ENCODE peak calls at places on chromosome 2, in ten cellular contexts. L is K562; R is heart right ventricle; P is uterus; Y is sigmoid colon; V is GM12878; N is CD8-positive, alpha-beta T cell; B is heart left ventricle; O is IMR-90; X is right lobe of liver. A is an unnamed sample.

GRCh38 chr2:239521518-239521815 is 120.6 kb upstream of the HDAC4 start:
- DNase-seq in R (no peak), Y (no peak), O (no peak), X (no peak), B (no peak), L (no peak), N (no peak), P (no peak), V (no peak), A (no peak)

GRCh38 chr2:61185329-61185728 is 23.3 kb downstream of the C2orf74 start:
- DNase-seq in P (no peak), L (no peak), B (no peak), V (no peak), Y (no peak), R (no peak), N (no peak), O (no peak), X (no peak), A (no peak)

GRCh38 chr2:215374002-215374401 is 61.9 kb downstream of the FN1 start:
- DNase-seq in P (no peak), L (no peak), B (no peak), Y (no peak), N (no peak), R (no peak), V (no peak), X (no peak), O (no peak), A (no peak)

GRCh38 chr2:135600915-135601314 is 69.6 kb downstream of the R3HDM1 start:
- DNase-seq in R (no peak), X (no peak), B (no peak), P (no peak), V (no peak), O (peak; percentile 28), L (no peak), N (no peak), Y (no peak), A (no peak)

GRCh38 chr2:229282758-229283546 is 11.9 kb upstream of the PID1 start:
- DNase-seq in N (no peak), P (peak; percentile 71), O (peak; percentile 74), B (peak; percentile 38), Y (peak; percentile 91), X (no peak), R (no peak), L (no peak), V (no peak), A (no peak)

GRCh38 chr2:9256570-9257043 is 50.0 kb downstream of the ASAP2 start:
- DNase-seq in L (no peak), R (no peak), P (no peak), N (no peak), B (no peak), Y (no peak), X (no peak), O (no peak), V (no peak), A (no peak)

GRCh38 chr2:159737292-159737916 is 25.1 kb downstream of the MARCHF7 start:
- DNase-seq in B (no peak), Y (no peak), N (no peak), V (no peak), R (no peak), L (no peak), P (no peak), O (no peak), X (no peak), A (no peak)

GRCh38 chr2:175282300-175282699 is 100.8 kb upstream of the ATP5MC3 start:
- DNase-seq in X (no peak), L (peak; percentile 19), O (peak; percentile 28), R (no peak), V (no peak), B (no peak), N (no peak), Y (no peak), P (no peak), A (peak; percentile 31)

GRCh38 chr2:119544075-119545031 is at the start of gene CFAP221:
- DNase-seq in R (peak; percentile 74), Y (no peak), L (peak; percentile 93), N (no peak), P (peak; percentile 32), O (peak; percentile 28), B (peak; percentile 68), V (no peak), X (peak; percentile 77), A (peak; percentile 72)

GRCh38 chr2:119548516-119549120 is 4.4 kb downstream of the CFAP221 start:
- DNase-seq in N (no peak), V (no peak), X (no peak), R (no peak), L (no peak), P (no peak), B (no peak), O (no peak), Y (no peak), A (no peak)

GRCh38 chr2:119545076-119545475 is 827 bp downstream of the CFAP221 start:
- DNase-seq in V (no peak), X (no peak), B (no peak), L (no peak), Y (no peak), P (no peak), R (no peak), N (no peak), O (no peak), A (no peak)

GRCh38 chr2:119546446-119546765 is 2.2 kb downstream of the CFAP221 start:
- DNase-seq in B (no peak), O (no peak), N (no peak), R (no peak), X (no peak), V (no peak), P (no peak), Y (no peak), L (peak; percentile 20), A (no peak)

GRCh38 chr2:119545754-119546445 is 1.7 kb downstream of the CFAP221 start:
- DNase-seq in P (no peak), N (no peak), O (no peak), R (no peak), X (no peak), L (no peak), Y (no peak), B (no peak), V (no peak), A (no peak)
- H3K27me3 ChIP-seq in P (no peaks in the 10 kb centered on the region), N (peaks cover 13% of the 10 kb centered on the region), O (peaks cover 22% of the 10 kb centered on the region), R (peaks cover 13% of the 10 kb centered on the region), X (no peaks in the 10 kb centered on the region), L (no peaks in the 10 kb centered on the region), Y (no peaks in the 10 kb centered on the region), B (peaks cover 5% of the 10 kb centered on the region), V (peaks cover 5% of the 10 kb centered on the region), A (peaks cover 28% of the 10 kb centered on the region)

GRCh38 chr2:234676859-234677450 is 180.1 kb upstream of the ARL4C start:
- DNase-seq in B (no peak), X (no peak), O (no peak), V (no peak), R (no peak), Y (no peak), L (no peak), N (no peak), P (no peak), A (peak; percentile 37)

GRCh38 chr2:234673501-234673900 is 176.6 kb upstream of the ARL4C start:
- DNase-seq in L (no peak), Y (no peak), R (no peak), N (no peak), X (no peak), V (no peak), B (no peak), P (no peak), O (no peak), A (no peak)

GRCh38 chr2:234676109-234676858 is 179.4 kb upstream of the ARL4C start:
- DNase-seq in L (no peak), B (no peak), P (no peak), Y (no peak), V (no peak), R (no peak), O (no peak), X (no peak), N (no peak), A (no peak)

GRCh38 chr2:234673961-234674759 is 177.3 kb upstream of the ARL4C start:
- DNase-seq in X (no peak), B (no peak), Y (no peak), L (no peak), P (no peak), V (no peak), N (no peak), R (no peak), O (no peak), A (no peak)

GRCh38 chr2:234674781-234675201 is 177.9 kb upstream of the ARL4C start:
- DNase-seq in P (no peak), X (no peak), O (peak; percentile 81), V (no peak), R (no peak), L (no peak), B (no peak), Y (no peak), N (no peak), A (peak; percentile 87)
- H3K4me1 ChIP-seq in P (no peaks in the 10 kb centered on the region), X (peaks cover 21% of the 10 kb centered on the region), O (peaks cover 58% of the 10 kb centered on the region), V (no peaks in the 10 kb centered on the region), R (no peaks in the 10 kb centered on the region), L (no peaks in the 10 kb centered on the region), B (no peaks in the 10 kb centered on the region), Y (peaks cover 8% of the 10 kb centered on the region), N (no peaks in the 10 kb centered on the region), A (peaks cover 95% of the 10 kb centered on the region)

GRCh38 chr2:70116936-70117554 is 29.8 kb downstream of the PCBP1 start:
- DNase-seq in B (no peak), L (no peak), N (no peak), O (no peak), X (no peak), Y (no peak), P (no peak), R (no peak), V (no peak), A (no peak)

GRCh38 chr2:70122470-70122869 is 35.2 kb downstream of the PCBP1 start:
- DNase-seq in B (no peak), X (no peak), V (no peak), N (no peak), Y (no peak), R (no peak), P (no peak), O (no peak), L (no peak), A (no peak)

GRCh38 chr2:70115646-70116442 is 28.6 kb downstream of the PCBP1 start:
- DNase-seq in B (peak; percentile 46), X (no peak), L (no peak), O (no peak), V (no peak), P (no peak), N (no peak), R (no peak), Y (no peak), A (no peak)

GRCh38 chr2:70121627-70122372 is 34.5 kb downstream of the PCBP1 start:
- DNase-seq in R (no peak), Y (no peak), P (no peak), V (no peak), B (no peak), L (no peak), O (no peak), X (no peak), N (no peak), A (no peak)

DNA sequence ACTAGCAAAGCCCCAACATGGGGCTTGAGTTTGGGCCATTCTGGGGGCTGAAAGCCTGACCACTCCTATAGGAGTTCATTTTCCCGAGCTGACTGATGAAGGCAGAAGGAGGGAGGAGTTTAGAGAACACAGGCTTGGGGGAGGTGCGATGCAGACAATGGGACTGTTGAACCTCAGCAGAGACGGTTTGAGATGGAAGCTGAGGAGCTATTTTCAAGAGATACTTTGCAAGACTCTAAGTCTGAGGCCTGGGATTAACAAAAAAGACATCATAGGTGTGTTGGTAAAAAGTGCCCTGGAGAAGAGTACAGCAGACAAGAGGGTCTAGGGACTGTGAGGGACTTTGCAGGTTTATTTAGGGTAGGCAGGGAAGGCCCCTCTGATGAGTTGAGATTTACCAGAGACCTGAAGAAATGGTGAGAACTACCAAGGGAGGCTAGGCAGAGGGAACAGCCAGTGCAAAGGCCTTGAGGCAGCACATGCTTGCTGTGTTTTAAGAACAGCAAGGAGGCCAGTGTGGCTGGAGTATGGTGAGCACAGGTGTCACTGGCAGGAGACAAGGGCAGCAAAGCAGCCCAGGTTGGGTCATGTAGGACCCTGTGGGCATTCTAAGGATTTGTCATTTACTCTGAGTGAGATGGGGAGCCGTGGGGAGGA is 31.6 kb downstream of the PCBP1 start:
- DNase-seq in N (no peak), O (no peak), V (no peak), L (no peak), X (no peak), R (no peak), B (no peak), Y (no peak), P (no peak), A (no peak)
- H3K27ac ChIP-seq in N (no peak overlapping the region), O (no peak overlapping the region), V (peak overlapping the region; percentile 88), L (peak overlapping the region; percentile 78), X (no peak overlapping the region), R (peak overlapping the region; percentile 5), B (peak overlapping the region; percentile 68), Y (no peak overlapping the region), P (peak overlapping the region; percentile 20), A (no peak overlapping the region)

GRCh38 chr2:2763351-2763997 is 432.4 kb upstream of the MYT1L start:
- DNase-seq in B (no peak), R (no peak), Y (no peak), V (no peak), O (no peak), L (no peak), X (no peak), P (no peak), N (no peak), A (no peak)

GRCh38 chr2:2763998-2764355 is 432.9 kb upstream of the MYT1L start:
- DNase-seq in O (no peak), Y (no peak), R (no peak), N (no peak), X (no peak), P (no peak), L (no peak), B (no peak), V (no peak), A (no peak)

GRCh38 chr2:2764739-2765138 is 433.7 kb upstream of the MYT1L start:
- DNase-seq in Y (no peak), L (no peak), X (peak; percentile 18), O (no peak), N (no peak), P (no peak), V (no peak), R (no peak), B (no peak), A (no peak)

GRCh38 chr2:2762898-2763287 is 431.8 kb upstream of the MYT1L start:
- DNase-seq in L (no peak), Y (no peak), V (no peak), B (no peak), N (no peak), O (no peak), R (no peak), P (no peak), X (no peak), A (no peak)

DNA sequence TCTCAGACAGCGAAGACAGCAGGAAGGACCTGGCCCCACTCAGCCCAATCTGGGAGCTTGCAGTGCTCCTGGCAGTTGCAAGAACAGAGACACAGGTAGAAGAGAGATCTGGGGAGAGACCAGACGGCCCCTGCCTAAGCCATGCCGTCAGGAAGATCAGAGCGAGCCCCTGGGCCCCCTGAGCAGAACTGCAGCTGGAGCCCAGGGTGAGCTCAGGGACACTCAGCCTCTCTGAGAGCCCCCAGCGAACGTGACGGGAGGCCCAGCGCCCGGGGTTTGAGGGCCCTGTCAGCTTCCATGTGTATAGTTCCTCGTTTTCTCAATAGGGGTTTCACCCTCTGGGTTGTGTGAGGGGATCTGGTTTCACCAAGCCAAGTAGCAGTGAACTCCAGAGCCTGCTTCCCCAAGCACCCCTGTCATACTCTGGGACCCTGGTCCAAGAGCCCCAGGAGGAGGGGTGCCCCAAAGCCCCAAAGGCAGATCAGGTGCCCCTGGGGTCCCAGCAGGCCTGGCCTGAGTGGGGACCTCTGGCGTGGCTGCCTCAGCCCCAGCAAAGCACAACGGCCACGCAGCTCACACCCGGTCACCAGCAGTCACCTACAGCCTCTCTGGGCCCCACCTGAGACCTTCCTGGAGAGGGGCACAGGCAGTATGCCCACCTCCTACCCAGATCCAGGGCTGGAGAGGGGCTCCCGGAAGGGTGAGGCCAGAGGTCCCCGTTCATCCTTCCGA is 431.3 kb upstream of the MYT1L start:
- DNase-seq in L (no peak), X (no peak), V (no peak), R (no peak), O (no peak), N (no peak), P (no peak), Y (no peak), B (no peak), A (no peak)
- H3K27me3 ChIP-seq in L (peaks cover 49% of the 10 kb centered on the region), X (no peaks in the 10 kb centered on the region), V (no peaks in the 10 kb centered on the region), R (no peaks in the 10 kb centered on the region), O (no peaks in the 10 kb centered on the region), N (no peaks in the 10 kb centered on the region), P (no peaks in the 10 kb centered on the region), Y (no peaks in the 10 kb centered on the region), B (no peaks in the 10 kb centered on the region), A (no peaks in the 10 kb centered on the region)